ENCODE peak calls at places on chromosomes 3 and 15, in four cellular contexts. B is mesothelial cell of epicardium, I is AML-193, Z is GM03348. T is an unnamed sample.

GRCh38 chr3:39178553-39178952 is 13.8 kb downstream of the XIRP1 start:
- DNase-seq in Z (no peak), I (no peak), B (no peak), T (peak; percentile 68)

GRCh38 chr15:27826411-27826810 is 272.7 kb downstream of the OCA2 start:
- DNase-seq in I (no peak), B (no peak), Z (no peak), T (no peak)

GRCh38 chr3:116059421-116060096 is 385.7 kb downstream of the LSAMP start:
- DNase-seq in I (no peak), Z (peak; percentile 77), B (no peak), T (peak; percentile 75)

GRCh38 chr3:31919528-31919927 is 61.5 kb downstream of the OSBPL10 start:
- DNase-seq in Z (no peak), B (no peak), I (no peak), T (no peak)

GRCh38 chr15:70778258-70779076 is 15.1 kb upstream of the UACA start:
- DNase-seq in B (no peak), I (no peak), Z (peak; percentile 44), T (peak; percentile 60)

GRCh38 chr3:48435774-48436476 is 4.0 kb downstream of the CCDC51 start:
- DNase-seq in B (peak; percentile 89), Z (peak; percentile 87), I (peak; percentile 88), T (peak; percentile 87)

GRCh38 chr3:44223274-44223673 is 18.4 kb upstream of the TOPAZ1 start:
- DNase-seq in B (no peak), Z (no peak), I (no peak), T (no peak)

GRCh38 chr3:26368312-26368711 is 254.3 kb upstream of the LRRC3B start:
- DNase-seq in Z (no peak), B (no peak), I (no peak), T (no peak)

GRCh38 chr3:44021646-44022594 is 219.8 kb upstream of the TOPAZ1 start:
- DNase-seq in B (no peak), Z (peak; percentile 42), I (no peak), T (peak; percentile 45)

GRCh38 chr3:141441381-141442365 is 45.2 kb upstream of the RASA2 start:
- DNase-seq in B (peak; percentile 55), I (peak; percentile 91), Z (peak; percentile 73), T (peak; percentile 84)

GRCh38 chr3:151733613-151734012 is at the start of gene AADACL2:
- DNase-seq in I (no peak), Z (no peak), B (no peak), T (no peak)